ENCODE peak calls at places on chromosomes 7 and 10, in four cellular contexts. S is mesothelial cell of epicardium, O is OCI-LY7, H is A549. M is an unnamed sample.

GRCh38 chr10:110864662-110865140 is 7.0 kb upstream of the PDCD4 start:
- DNase-seq in O (peak), H (no peak), S (no peak), M (peak)

GRCh38 chr10:47365561-47365960 is 17.4 kb downstream of the RBP3 start:
- DNase-seq in O (no peak), S (no peak), H (no peak), M (no peak)

GRCh38 chr10:79072994-79073654 is 4.4 kb downstream of the ZMIZ1 start:
- DNase-seq in O (no peak), S (no peak), H (no peak), M (no peak)

GRCh38 chr7:135169141-135169935 is 1.2 kb downstream of the CYREN start:
- DNase-seq in H (peak), S (no peak), O (peak), M (peak)

GRCh38 chr10:103193820-103194529 is 903 bp upstream of the NT5C2 start:
- DNase-seq in H (no peak), S (no peak), O (no peak), M (peak)

GRCh38 chr10:132811891-132812481 is 26.0 kb upstream of the NKX6-2 start:
- DNase-seq in S (no peak), O (no peak), H (no peak), M (no peak)

GRCh38 chr7:152362128-152362926 is 73.5 kb downstream of the KMT2C start:
- DNase-seq in O (no peak), H (no peak), S (no peak), M (no peak)

GRCh38 chr10:2990764-2991163 is 76.6 kb upstream of the PFKP start:
- DNase-seq in S (no peak), O (no peak), H (no peak), M (no peak)

GRCh38 chr7:145698526-145699262 is 417.9 kb upstream of the CNTNAP2 start:
- DNase-seq in O (no peak), S (no peak), H (no peak), M (no peak)

GRCh38 chr7:32860096-32860495 is 31.5 kb downstream of the KBTBD2 start:
- DNase-seq in O (no peak), H (no peak), S (no peak), M (no peak)

M was measured in NAMALWA.